ENCODE peak calls at places on chromosomes 5 and 9, in nine cellular contexts. U is HL-60, S is brain microvascular endothelial cell, C is fibroblast of mammary gland, G is A549, T is heart right ventricle, Y is epithelial cell of esophagus, E is upper lobe of right lung, X is choroid plexus epithelial cell. O is an unnamed sample.

GRCh38 chr5:72144762-72145161 is 37.5 kb downstream of the MAP1B start:
- DNase-seq in U (no peak), S (no peak), C (no peak), G (no peak), T (no peak), Y (no peak), E (no peak), X (no peak), O (no peak)

GRCh38 chr9:34490360-34490759 is 31.8 kb downstream of the DNAI1 start:
- DNase-seq in U (no peak), S (no peak), C (no peak), G (no peak), T (no peak), Y (no peak), E (no peak), X (no peak), O (no peak)

GRCh38 chr5:85268194-85268593 is 883.5 kb upstream of the EDIL3 start:
- DNase-seq in U (no peak), S (no peak), C (no peak), G (no peak), T (no peak), Y (no peak), E (no peak), X (no peak), O (no peak)

GRCh38 chr5:67002832-67003231 is 193.8 kb downstream of the CD180 start:
- DNase-seq in U (no peak), S (no peak), C (no peak), G (no peak), T (no peak), Y (peak), E (no peak), X (no peak), O (no peak)

GRCh38 chr9:132752877-132753592 is 82.8 kb downstream of the GTF3C4 start:
- DNase-seq in U (no peak), S (no peak), C (no peak), G (no peak), T (no peak), Y (no peak), E (peak), X (no peak), O (no peak)

GRCh38 chr5:137808503-137809135 is 54.5 kb upstream of the HNRNPA0 start:
- DNase-seq in U (no peak), S (peak), C (peak), G (no peak), T (peak), Y (no peak), E (no peak), X (peak), O (no peak)

GRCh38 chr5:36777105-36777757 is 99.3 kb upstream of the NIPBL start:
- DNase-seq in U (peak), S (peak), C (peak), G (peak), T (no peak), Y (peak), E (no peak), X (peak), O (no peak)

GRCh38 chr5:146342882-146343865 is 4.5 kb downstream of the POU4F3 start:
- DNase-seq in U (no peak), S (no peak), C (no peak), G (no peak), T (no peak), Y (no peak), E (no peak), X (no peak), O (no peak)

GRCh38 chr5:173629628-173630027 is 13.2 kb upstream of the BOD1 start:
- DNase-seq in U (no peak), S (no peak), C (no peak), G (peak), T (no peak), Y (no peak), E (no peak), X (no peak), O (no peak)

GRCh38 chr9:13088734-13089427 is 190.6 kb downstream of the MPDZ start:
- DNase-seq in U (peak), S (peak), C (peak), G (peak), T (no peak), Y (peak), E (no peak), X (peak), O (peak)

GRCh38 chr5:53253421-53253871 is 143.9 kb upstream of the MOCS2 start:
- DNase-seq in U (no peak), S (peak), C (peak), G (no peak), T (no peak), Y (peak), E (no peak), X (peak), O (no peak)

GRCh38 chr9:120344230-120344629 is 235.7 kb downstream of the CDK5RAP2 start:
- DNase-seq in U (no peak), S (peak), C (peak), G (peak), T (no peak), Y (peak), E (no peak), X (peak), O (peak)

GRCh38 chr9:75083188-75083976 is 4.6 kb downstream of the NMRK1 start:
- DNase-seq in U (no peak), S (no peak), C (no peak), G (no peak), T (peak), Y (peak), E (peak), X (peak), O (no peak)

GRCh38 chr5:160250226-160250625 is 20.9 kb downstream of the FABP6 start:
- DNase-seq in U (no peak), S (no peak), C (no peak), G (no peak), T (no peak), Y (no peak), E (no peak), X (no peak), O (no peak)

GRCh38 chr5:31771045-31771444 is 132.1 kb downstream of the PDZD2 start:
- DNase-seq in U (no peak), S (no peak), C (no peak), G (no peak), T (no peak), Y (no peak), E (no peak), X (no peak), O (no peak)

GRCh38 chr9:99169982-99170761 is 51.6 kb downstream of the ALG2 start:
- DNase-seq in U (no peak), S (no peak), C (no peak), G (no peak), T (no peak), Y (no peak), E (no peak), X (no peak), O (no peak)
- TF ChIP-seq CTCF in U (no peak), S (peak), C (no peak), G (no peak), T (no peak), Y (no peak), E (no peak), X (peak), O (no peak)

DNA sequence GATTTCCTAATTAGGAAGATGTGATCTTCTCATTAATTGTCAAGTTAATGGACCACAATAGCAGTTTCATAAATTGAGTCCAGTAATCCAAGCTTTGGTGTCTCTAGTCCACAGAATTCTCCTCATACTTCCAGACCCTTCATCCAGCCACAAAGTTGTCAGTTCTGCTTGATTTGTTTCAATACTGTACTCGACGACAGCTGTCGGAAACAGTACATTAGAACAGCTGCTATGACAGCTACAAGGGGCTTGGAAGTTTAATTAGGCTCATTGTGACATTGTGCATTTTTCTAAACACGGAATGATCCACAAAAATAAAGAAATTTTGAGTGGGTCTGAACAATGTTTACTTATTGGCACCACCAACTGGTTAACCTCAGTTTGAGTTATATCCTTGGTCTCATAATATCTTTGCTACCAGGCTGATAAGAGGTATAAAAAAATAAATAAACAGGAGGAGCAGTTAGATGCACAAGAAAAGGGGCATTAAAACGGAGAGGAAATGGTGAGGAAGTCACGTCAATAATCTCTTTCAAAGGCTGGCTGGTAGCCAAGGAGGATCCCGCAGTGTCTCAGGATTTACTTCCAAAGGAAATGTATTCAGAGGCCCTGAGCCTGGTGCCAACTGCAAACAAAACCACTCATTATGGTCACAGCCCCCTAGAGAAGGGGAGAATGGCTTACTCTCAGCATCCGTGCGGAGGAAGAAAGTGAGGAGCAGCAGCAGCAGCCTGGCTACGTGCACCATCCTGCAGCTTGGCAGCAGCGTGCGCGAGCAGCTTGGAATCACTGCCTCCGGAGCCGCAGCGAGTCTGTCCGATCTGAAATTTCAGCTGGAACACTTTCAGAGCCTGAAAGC is 933.7 kb upstream of the DMAC1 start:
- DNase-seq in U (no peak), S (peak), C (peak), G (no peak), T (peak), Y (peak), E (no peak), X (peak), O (no peak)
- H3K4me3 ChIP-seq in U (no peak), S (peak), C (peak), G (no peak), T (peak), Y (no peak), E (peak), X (peak), O (no peak)

GRCh38 chr5:119315516-119315949 is 40.3 kb upstream of the TNFAIP8 start:
- DNase-seq in U (peak), S (no peak), C (peak), G (peak), T (no peak), Y (peak), E (no peak), X (peak), O (no peak)
- TF ChIP-seq CTCF in U (no peak), S (peak), C (peak), G (peak), T (no peak), Y (peak), E (peak), X (peak), O (peak)

DNA sequence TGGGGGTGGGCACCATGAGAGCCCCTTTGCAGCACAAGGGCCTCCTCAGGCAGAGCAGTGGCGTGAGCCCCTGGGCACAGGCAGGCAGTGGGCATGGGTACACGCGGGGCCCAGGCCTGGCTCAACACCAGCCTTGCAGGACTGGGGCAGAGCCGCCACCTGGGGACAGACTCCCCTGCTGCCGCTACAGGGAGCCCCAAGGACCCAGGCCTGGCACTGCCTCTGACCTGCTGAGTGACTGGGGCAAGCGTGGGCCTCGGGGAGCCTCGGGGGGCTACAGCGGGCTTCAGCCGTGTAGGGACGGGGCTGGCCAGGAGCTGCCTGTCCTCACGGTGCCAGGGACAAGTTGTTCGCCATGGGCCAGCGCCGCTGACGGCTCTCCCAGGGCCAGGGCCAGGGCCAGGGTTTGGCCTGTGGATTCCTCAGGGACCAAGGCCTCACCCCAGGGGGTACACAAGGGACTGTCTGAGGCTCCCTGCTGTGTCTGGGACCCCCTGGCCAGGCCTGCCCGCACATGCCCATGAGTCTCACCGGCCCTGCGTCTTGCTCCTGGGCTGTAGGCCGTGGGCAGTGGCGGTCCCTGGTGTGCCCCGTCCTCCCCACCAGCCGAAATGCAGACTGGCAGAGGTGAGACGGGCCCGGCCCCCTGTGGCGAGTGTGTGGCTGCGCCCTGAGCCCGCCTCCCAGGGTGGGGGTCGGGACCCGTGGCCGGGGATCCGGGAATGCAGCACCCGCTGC is 42.5 kb downstream of the KCNT1 start:
- DNase-seq in U (no peak), S (no peak), C (no peak), G (no peak), T (no peak), Y (no peak), E (no peak), X (no peak), O (no peak)
- H3K4me3 ChIP-seq in U (no peak), S (no peak), C (no peak), G (no peak), T (no peak), Y (no peak), E (no peak), X (no peak), O (no peak)